ENCODE peak calls at places on chromosomes 5 and 9, in five cellular contexts. One of them, this sample, is unnamed.

GRCh38 chr9:114524401-114524800 is 19.1 kb upstream of the WHRN start:
- DNase-seq in HepG2: no peak
- DNase-seq in GM12878: no peak
- DNase-seq in H1: no peak
- DNase-seq in NT2/D1: no peak
- DNase-seq in this sample: no peak

GRCh38 chr9:38277601-38278200 is 114.8 kb upstream of the ALDH1B1 start:
- DNase-seq in HepG2: no peak
- DNase-seq in GM12878: no peak
- DNase-seq in H1: no peak
- DNase-seq in NT2/D1: peak
- DNase-seq in this sample: no peak

GRCh38 chr9:68979538-68980314 is 34.2 kb downstream of the PRKACG start:
- DNase-seq in HepG2: no peak
- DNase-seq in GM12878: no peak
- DNase-seq in H1: no peak
- DNase-seq in NT2/D1: no peak
- DNase-seq in this sample: no peak

GRCh38 chr9:124427281-124427680 is 12.0 kb upstream of the PSMB7 start:
- DNase-seq in HepG2: no peak
- DNase-seq in GM12878: no peak
- DNase-seq in H1: no peak
- DNase-seq in NT2/D1: no peak
- DNase-seq in this sample: no peak

GRCh38 chr5:168851902-168852321 is 272.7 kb upstream of the PANK3 start:
- DNase-seq in HepG2: no peak
- DNase-seq in GM12878: no peak
- DNase-seq in H1: no peak
- DNase-seq in NT2/D1: no peak
- DNase-seq in this sample: peak

GRCh38 chr9:113187935-113188595 is 33.0 kb downstream of the FKBP15 start:
- DNase-seq in HepG2: peak
- DNase-seq in GM12878: no peak
- DNase-seq in H1: no peak
- DNase-seq in NT2/D1: no peak
- DNase-seq in this sample: no peak

GRCh38 chr9:85013703-85014102 is 344.2 kb downstream of the NTRK2 start:
- DNase-seq in HepG2: peak
- DNase-seq in GM12878: no peak
- DNase-seq in H1: no peak
- DNase-seq in NT2/D1: no peak
- DNase-seq in this sample: no peak

GRCh38 chr5:141870871-141871270 is 7.3 kb downstream of the PCDH1 start:
- DNase-seq in HepG2: no peak
- DNase-seq in GM12878: no peak
- DNase-seq in H1: no peak
- DNase-seq in NT2/D1: no peak
- DNase-seq in this sample: no peak

GRCh38 chr9:135660407-135660806 is 2.7 kb upstream of the LCN9 start:
- DNase-seq in HepG2: no peak
- DNase-seq in GM12878: no peak
- DNase-seq in H1: no peak
- DNase-seq in NT2/D1: no peak
- DNase-seq in this sample: no peak

GRCh38 chr9:135471751-135472640 is 7.6 kb upstream of the PPP1R26 start:
- DNase-seq in HepG2: no peak
- DNase-seq in GM12878: no peak
- DNase-seq in H1: no peak
- DNase-seq in NT2/D1: no peak
- DNase-seq in this sample: no peak

GRCh38 chr5:113140837-113141661 is 164.5 kb downstream of the DCP2 start:
- DNase-seq in HepG2: no peak
- DNase-seq in GM12878: no peak
- DNase-seq in H1: peak
- DNase-seq in NT2/D1: no peak
- DNase-seq in this sample: no peak

DNA sequence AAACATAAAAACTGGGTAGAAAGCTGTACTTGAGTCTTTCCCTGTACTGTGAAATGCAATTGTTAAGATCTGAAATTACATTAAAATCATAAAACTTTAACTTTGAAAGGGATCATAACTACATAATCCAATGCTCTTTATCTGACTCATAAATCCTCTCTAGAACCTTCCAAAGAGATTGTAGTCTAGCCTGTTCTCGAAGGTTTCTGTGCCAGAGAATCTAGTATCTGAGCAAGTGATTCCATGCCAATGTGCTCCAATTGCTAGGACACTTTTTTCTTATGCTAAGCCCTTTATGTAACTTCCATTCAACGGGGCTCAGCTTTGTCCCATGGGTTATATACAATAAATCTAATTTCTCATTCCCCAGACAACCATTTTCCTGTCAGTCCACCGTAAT is 21.1 kb downstream of the DDX31 start:
- DNase-seq in HepG2: no peak
- DNase-seq in GM12878: no peak
- DNase-seq in H1: no peak
- DNase-seq in NT2/D1: no peak
- DNase-seq in this sample: no peak
- TF ChIP-seq SUZ12 in HepG2: no peak
- TF ChIP-seq SUZ12 in GM12878: no peak
- TF ChIP-seq SUZ12 in H1: no peak
- TF ChIP-seq SUZ12 in NT2/D1: no peak
- TF ChIP-seq SUZ12 in this sample: no peak

DNA sequence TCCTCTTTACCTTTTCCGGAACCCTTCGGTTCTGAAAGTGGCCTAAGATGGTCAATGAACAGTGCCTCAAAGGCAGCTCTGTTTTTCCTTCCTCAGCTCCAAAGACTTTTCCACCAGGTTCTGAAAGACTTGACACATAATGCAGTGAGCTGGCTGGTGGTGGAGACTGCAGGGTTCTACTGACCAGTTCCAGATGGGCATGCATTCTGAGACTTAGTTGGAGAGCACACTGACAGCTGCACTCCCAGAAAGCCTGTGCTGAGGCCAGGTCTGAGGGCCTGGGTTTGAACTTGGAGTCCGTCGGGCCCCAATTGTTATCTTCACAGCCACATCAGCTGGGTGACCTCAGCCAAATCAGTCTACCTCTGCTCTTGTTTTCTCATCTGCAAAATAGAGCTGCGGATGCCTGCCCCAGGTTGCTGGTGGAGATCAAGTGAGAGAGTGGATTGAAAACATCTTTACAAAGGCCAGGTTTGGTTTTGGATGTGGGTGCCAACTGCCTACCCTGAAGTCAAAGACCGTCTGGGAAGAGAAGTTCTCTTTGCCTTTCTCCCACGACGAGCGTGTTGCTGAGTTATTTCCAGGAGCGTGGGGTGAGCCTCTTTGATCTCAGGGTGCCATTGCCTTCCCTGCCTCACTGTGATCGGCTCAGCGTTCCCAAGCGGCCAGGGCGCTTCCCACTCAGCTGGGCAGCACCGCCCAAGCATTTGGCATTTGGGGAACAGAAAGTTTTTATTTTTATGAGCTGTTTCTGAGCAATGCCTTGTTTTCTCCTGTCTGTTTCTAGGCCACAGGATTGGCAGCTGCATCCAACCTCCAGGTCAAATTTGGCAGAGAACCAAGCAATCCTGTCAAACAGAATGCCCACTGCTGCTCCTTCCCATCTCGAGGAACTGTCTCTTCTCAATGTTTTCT is 54.9 kb downstream of the RAD23B start:
- DNase-seq in HepG2: no peak
- DNase-seq in GM12878: no peak
- DNase-seq in H1: no peak
- DNase-seq in NT2/D1: no peak
- DNase-seq in this sample: no peak
- TF ChIP-seq SUZ12 in HepG2: no peak
- TF ChIP-seq SUZ12 in GM12878: no peak
- TF ChIP-seq SUZ12 in H1: no peak
- TF ChIP-seq SUZ12 in NT2/D1: no peak
- TF ChIP-seq SUZ12 in this sample: no peak

DNA sequence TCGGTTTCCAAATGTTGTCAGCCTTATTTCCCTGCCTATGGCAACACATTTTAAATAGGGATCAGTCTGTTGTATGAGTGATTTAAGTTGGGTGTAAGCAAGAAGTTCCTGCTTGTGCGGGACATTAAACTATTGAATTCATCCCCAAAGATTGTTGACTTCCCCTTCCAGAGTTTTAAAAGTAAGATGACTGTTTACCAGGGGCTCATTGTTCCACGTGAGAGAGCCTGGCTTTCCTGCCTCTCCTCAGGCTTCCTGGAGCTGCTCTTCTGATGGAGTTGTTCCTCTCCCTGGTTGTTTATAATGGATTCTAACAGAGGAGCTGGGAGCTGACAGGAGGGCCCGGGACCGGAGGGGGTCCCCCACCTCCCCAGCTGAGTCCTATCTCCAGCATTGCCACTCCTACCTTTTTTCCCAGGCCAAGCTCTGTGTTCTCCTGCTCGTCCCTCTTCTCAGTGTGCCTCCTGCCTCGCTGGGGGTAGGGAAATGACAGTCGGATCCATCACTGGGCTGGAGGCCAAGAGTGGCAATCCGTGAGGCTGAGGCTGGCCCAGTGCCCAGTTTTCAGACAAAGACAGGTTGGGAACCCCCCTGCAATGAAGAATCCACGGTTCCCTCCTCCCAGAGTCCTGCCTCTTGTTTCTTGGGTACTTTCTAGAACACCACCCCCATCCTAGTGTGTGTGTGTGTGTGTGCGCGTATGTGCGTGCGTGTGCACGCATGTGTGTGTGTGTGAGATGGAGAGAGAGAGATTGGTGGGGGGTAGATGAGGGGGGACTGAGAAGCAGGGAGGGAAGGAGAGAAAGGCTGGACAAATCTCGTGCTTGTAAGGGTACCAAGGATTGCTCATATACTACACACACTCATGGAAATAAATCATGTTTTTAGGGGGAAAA is 123.6 kb upstream of the NFIB start:
- DNase-seq in HepG2: no peak
- DNase-seq in GM12878: no peak
- DNase-seq in H1: no peak
- DNase-seq in NT2/D1: no peak
- DNase-seq in this sample: no peak
- TF ChIP-seq SUZ12 in HepG2: no peak
- TF ChIP-seq SUZ12 in GM12878: no peak
- TF ChIP-seq SUZ12 in H1: no peak
- TF ChIP-seq SUZ12 in NT2/D1: no peak
- TF ChIP-seq SUZ12 in this sample: no peak

DNA sequence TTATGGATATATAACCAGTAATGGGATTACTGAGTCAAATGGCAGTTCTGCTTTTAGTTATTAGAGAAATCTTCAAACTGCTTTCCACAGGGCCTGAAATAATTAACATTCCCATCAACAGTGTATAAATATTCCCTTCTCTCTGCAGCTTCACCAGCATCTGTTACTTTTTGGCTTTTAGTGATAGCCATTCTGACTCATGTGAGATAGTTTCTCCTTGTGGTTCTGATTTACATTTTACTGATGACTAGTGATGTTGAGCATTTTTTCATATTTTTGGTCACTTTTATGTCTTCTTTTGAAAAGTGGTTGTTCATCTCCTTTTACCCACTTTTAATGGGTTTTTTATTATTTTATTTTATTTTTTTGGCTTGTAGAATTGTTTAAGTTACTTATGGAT is 1290.3 kb upstream of the CDH9 start:
- DNase-seq in HepG2: no peak
- DNase-seq in GM12878: no peak
- DNase-seq in H1: no peak
- DNase-seq in NT2/D1: no peak
- DNase-seq in this sample: no peak
- TF ChIP-seq SUZ12 in HepG2: no peak
- TF ChIP-seq SUZ12 in GM12878: no peak
- TF ChIP-seq SUZ12 in H1: no peak
- TF ChIP-seq SUZ12 in NT2/D1: no peak
- TF ChIP-seq SUZ12 in this sample: no peak

GRCh38 chr9:3008091-3008490 is 164.2 kb upstream of the PUM3 start:
- DNase-seq in HepG2: peak
- DNase-seq in GM12878: no peak
- DNase-seq in H1: no peak
- DNase-seq in NT2/D1: no peak
- DNase-seq in this sample: no peak
- TF ChIP-seq SUZ12 in HepG2: no peak
- TF ChIP-seq SUZ12 in GM12878: no peak
- TF ChIP-seq SUZ12 in H1: no peak
- TF ChIP-seq SUZ12 in NT2/D1: no peak
- TF ChIP-seq SUZ12 in this sample: no peak

GRCh38 chr5:87210743-87211142 is 56.9 kb upstream of the RASA1 start:
- DNase-seq in HepG2: no peak
- DNase-seq in GM12878: no peak
- DNase-seq in H1: no peak
- DNase-seq in NT2/D1: no peak
- DNase-seq in this sample: no peak
- TF ChIP-seq SUZ12 in HepG2: no peak
- TF ChIP-seq SUZ12 in GM12878: no peak
- TF ChIP-seq SUZ12 in H1: no peak
- TF ChIP-seq SUZ12 in NT2/D1: no peak
- TF ChIP-seq SUZ12 in this sample: no peak

GRCh38 chr5:130884033-130884432 is 281.0 kb downstream of the HINT1 start:
- DNase-seq in HepG2: no peak
- DNase-seq in GM12878: no peak
- DNase-seq in H1: no peak
- DNase-seq in NT2/D1: no peak
- DNase-seq in this sample: no peak
- TF ChIP-seq SUZ12 in HepG2: no peak
- TF ChIP-seq SUZ12 in GM12878: no peak
- TF ChIP-seq SUZ12 in H1: no peak
- TF ChIP-seq SUZ12 in NT2/D1: no peak
- TF ChIP-seq SUZ12 in this sample: no peak

DNA sequence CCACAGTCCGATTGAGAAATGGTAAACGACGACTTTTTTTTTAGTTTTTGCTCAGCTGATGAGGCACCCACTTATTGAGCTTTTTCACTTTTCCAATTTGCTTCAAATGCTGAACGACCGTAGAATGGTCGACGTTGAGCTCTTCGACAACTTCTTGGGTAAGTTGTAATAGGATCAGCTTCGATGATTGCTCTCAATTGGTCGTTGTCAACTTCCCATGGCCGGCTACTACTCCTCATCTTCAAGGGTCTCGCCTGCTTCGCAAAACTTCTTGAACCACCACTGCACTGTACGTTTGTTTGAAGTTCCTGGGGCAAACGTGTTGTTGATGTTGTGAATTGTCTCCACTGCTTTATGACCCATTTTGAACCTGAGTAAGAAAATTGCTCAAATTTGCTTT is 35.7 kb downstream of the NSD1 start:
- DNase-seq in HepG2: no peak
- DNase-seq in GM12878: no peak
- DNase-seq in H1: no peak
- DNase-seq in NT2/D1: no peak
- DNase-seq in this sample: no peak
- TF ChIP-seq SUZ12 in HepG2: no peak
- TF ChIP-seq SUZ12 in GM12878: no peak
- TF ChIP-seq SUZ12 in H1: no peak
- TF ChIP-seq SUZ12 in NT2/D1: no peak
- TF ChIP-seq SUZ12 in this sample: no peak

GRCh38 chr5:27524515-27524914 is 486.1 kb upstream of the CDH9 start:
- DNase-seq in HepG2: no peak
- DNase-seq in GM12878: no peak
- DNase-seq in H1: no peak
- DNase-seq in NT2/D1: no peak
- DNase-seq in this sample: no peak
- TF ChIP-seq SUZ12 in HepG2: no peak
- TF ChIP-seq SUZ12 in GM12878: no peak
- TF ChIP-seq SUZ12 in H1: no peak
- TF ChIP-seq SUZ12 in NT2/D1: no peak
- TF ChIP-seq SUZ12 in this sample: no peak